ENCODE peak calls at places on chromosomes 12 and 14, in six cellular contexts. H, G, S, F, E and Z are unnamed samples.

GRCh38 chr14:90159147-90159546 is 97.2 kb upstream of the PSMC1 start:
- DNase-seq in H (no peak), G (no peak), S (no peak), F (no peak), E (no peak), Z (no peak)

GRCh38 chr12:65895759-65896656 is 71.7 kb downstream of the HMGA2 start:
- DNase-seq in H (no peak), G (peak), S (peak), F (no peak), E (peak), Z (no peak)

GRCh38 chr12:57893460-57894353 is 47.2 kb upstream of the CTDSP2 start:
- DNase-seq in H (peak), G (peak), S (peak), F (no peak), E (no peak), Z (peak)

GRCh38 chr14:67533754-67534085 is 630 bp downstream of the PLEKHH1 start:
- DNase-seq in H (no peak), G (no peak), S (no peak), F (peak), E (no peak), Z (no peak)

GRCh38 chr12:69840727-69841126 is 15.7 kb downstream of the MYRFL start:
- DNase-seq in H (no peak), G (peak), S (no peak), F (no peak), E (no peak), Z (no peak)

GRCh38 chr12:46268349-46268616 is 560 bp downstream of the SLC38A1 start:
- DNase-seq in H (no peak), G (peak), S (peak), F (no peak), E (no peak), Z (no peak)

GRCh38 chr14:31268216-31268615 is 60.6 kb upstream of the HECTD1 start:
- DNase-seq in H (no peak), G (no peak), S (peak), F (no peak), E (no peak), Z (no peak)

GRCh38 chr12:55957106-55957859 is 8.6 kb downstream of the PMEL start:
- DNase-seq in H (no peak), G (no peak), S (no peak), F (no peak), E (no peak), Z (no peak)

GRCh38 chr12:43480591-43480990 is 71.4 kb downstream of the ADAMTS20 start:
- DNase-seq in H (no peak), G (no peak), S (no peak), F (no peak), E (no peak), Z (no peak)

GRCh38 chr12:123076604-123077297 is 74.1 kb downstream of the PITPNM2 start:
- DNase-seq in H (no peak), G (no peak), S (no peak), F (no peak), E (no peak), Z (no peak)

GRCh38 chr12:101414533-101415119 is 7.1 kb upstream of the ARL1 start:
- DNase-seq in H (no peak), G (peak), S (peak), F (peak), E (peak), Z (peak)

GRCh38 chr14:101939771-101940170 is 24.6 kb upstream of the DYNC1H1 start:
- DNase-seq in H (no peak), G (no peak), S (no peak), F (no peak), E (no peak), Z (no peak)

GRCh38 chr12:45259732-45260480 is 44.0 kb downstream of the ANO6 start:
- DNase-seq in H (no peak), G (peak), S (peak), F (no peak), E (peak), Z (peak)

GRCh38 chr14:92922883-92923743 is at the start of gene CHGA:
- DNase-seq in H (peak), G (peak), S (peak), F (peak), E (peak), Z (peak)

GRCh38 chr12:1318327-1319031 is 275.9 kb downstream of the FBXL14 start:
- DNase-seq in H (no peak), G (peak), S (peak), F (no peak), E (no peak), Z (peak)

GRCh38 chr12:172732-173161 is 41.2 kb downstream of the SLC6A12 start:
- DNase-seq in H (no peak), G (no peak), S (no peak), F (no peak), E (no peak), Z (no peak)

GRCh38 chr12:126668538-126668937 is 1598.4 kb upstream of the TMEM132C start:
- DNase-seq in H (no peak), G (peak), S (peak), F (no peak), E (no peak), Z (peak)

GRCh38 chr12:53079226-53080117 is at the start of gene SPRYD3:
- DNase-seq in H (peak), G (peak), S (peak), F (peak), E (peak), Z (peak)

GRCh38 chr12:2324375-2324774 is 271.6 kb downstream of the CACNA1C start:
- DNase-seq in H (no peak), G (no peak), S (no peak), F (no peak), E (no peak), Z (no peak)

GRCh38 chr14:64549016-64549415 is 745 bp upstream of the PPP1R36 start:
- DNase-seq in H (no peak), G (no peak), S (peak), F (no peak), E (no peak), Z (no peak)

GRCh38 chr12:22576473-22576872 is 32.1 kb upstream of the C2CD5 start:
- DNase-seq in H (no peak), G (no peak), S (no peak), F (no peak), E (no peak), Z (no peak)

GRCh38 chr12:18808221-18808620 is 70.3 kb downstream of the CAPZA3 start:
- DNase-seq in H (no peak), G (no peak), S (no peak), F (no peak), E (no peak), Z (no peak)

GRCh38 chr12:38158428-38159091 is 158.0 kb upstream of the ALG10B start:
- DNase-seq in H (no peak), G (no peak), S (no peak), F (no peak), E (no peak), Z (no peak)

GRCh38 chr12:570949-571794 is 92.1 kb downstream of the NINJ2 start:
- DNase-seq in H (peak), G (peak), S (peak), F (no peak), E (peak), Z (peak)

GRCh38 chr14:69693823-69694729 is 72.9 kb upstream of the SRSF5 start:
- DNase-seq in H (peak), G (peak), S (no peak), F (peak), E (no peak), Z (no peak)

GRCh38 chr12:53761306-53761705 is 9.5 kb upstream of the CISTR start:
- DNase-seq in H (no peak), G (no peak), S (no peak), F (no peak), E (no peak), Z (no peak)

GRCh38 chr14:63282997-63283396 is 35.7 kb downstream of the GPHB5 start:
- DNase-seq in H (no peak), G (no peak), S (no peak), F (no peak), E (no peak), Z (no peak)

DNA sequence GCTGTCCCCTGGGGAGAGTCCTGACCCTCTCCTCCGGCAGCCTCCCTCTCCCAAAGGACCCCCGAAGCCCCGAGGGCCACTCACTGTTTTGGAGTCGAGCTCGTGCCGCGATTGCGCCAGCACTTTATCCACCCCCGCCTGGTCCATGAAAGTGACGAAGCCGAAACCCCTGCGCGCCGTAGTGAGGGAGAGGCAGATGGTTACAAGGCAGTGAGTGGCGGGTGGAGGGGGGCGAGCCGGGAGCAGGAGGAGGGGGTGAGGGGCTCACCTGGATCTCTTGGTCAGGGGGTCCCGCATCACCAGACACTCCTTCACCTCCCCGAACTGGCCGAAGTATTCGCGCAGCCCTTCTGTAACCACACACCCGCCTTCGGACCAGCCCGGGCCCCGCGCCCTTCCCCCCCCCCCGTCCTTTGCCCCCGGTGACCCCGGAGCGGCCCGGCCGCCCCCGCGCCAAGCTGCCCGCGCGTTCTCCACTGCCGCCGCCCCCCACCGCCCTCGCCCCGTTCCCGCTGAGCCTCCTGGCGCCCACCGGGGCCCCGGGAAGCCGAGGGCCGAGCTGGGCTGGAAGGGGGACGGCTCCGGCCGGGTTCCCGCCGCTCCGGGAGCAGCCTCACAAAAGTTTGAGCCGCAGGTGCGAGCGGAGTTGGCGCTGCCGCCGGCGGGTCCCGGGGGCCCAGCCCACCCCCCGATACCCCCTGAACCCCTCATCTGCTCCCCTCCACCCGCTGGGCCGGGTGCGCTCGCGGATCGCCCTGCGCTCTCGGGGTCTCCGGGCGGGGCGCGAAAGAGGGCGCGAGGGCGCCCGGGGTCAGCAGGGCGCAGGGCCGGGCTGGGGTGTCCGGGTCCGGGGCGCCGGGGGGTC is 808 bp downstream of the MSI1 start:
- DNase-seq in H (peak), G (no peak), S (no peak), F (peak), E (no peak), Z (no peak)
- H3K4me3 ChIP-seq in H (peak), G (no peak), S (no peak), F (peak), E (peak), Z (no peak)

GRCh38 chr14:20209595-20209994 is 13.9 kb upstream of the OR11H6 start:
- DNase-seq in H (no peak), G (no peak), S (no peak), F (no peak), E (no peak), Z (no peak)
- TF ChIP-seq CTCF in H (no peak), G (no peak), S (no peak), F (no peak), E (no peak), Z (no peak)

DNA sequence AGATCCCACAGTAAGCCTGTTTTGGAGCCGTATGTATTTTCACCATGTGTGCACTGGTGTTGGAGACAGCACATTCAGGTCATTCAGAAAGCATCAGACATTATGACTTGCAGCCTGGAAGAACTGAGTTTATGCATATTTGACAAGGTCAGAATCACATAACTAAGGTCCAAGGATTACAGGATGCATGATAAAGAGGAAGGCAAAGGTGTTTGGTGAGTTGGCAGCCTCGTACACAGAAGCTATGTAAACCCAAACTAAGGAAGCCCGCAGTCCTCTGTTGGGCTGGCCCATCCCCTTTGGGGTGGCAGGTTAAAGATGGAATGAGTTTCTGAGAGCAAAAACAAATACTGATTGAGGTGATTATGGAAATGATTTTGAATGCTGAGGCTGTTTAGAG is 218.4 kb downstream of the KTN1 start:
- DNase-seq in H (no peak), G (no peak), S (no peak), F (no peak), E (no peak), Z (no peak)
- H3K4me3 ChIP-seq in H (no peak), G (no peak), S (no peak), F (no peak), E (no peak), Z (no peak)

GRCh38 chr12:6672143-6672542 is 9.2 kb upstream of the ING4 start:
- DNase-seq in H (no peak), G (no peak), S (no peak), F (no peak), E (no peak), Z (no peak)

GRCh38 chr12:6666211-6666610 is 3.3 kb upstream of the ING4 start:
- DNase-seq in H (no peak), G (no peak), S (no peak), F (no peak), E (no peak), Z (peak)

GRCh38 chr12:6662906-6663742 is at the start of gene ING4:
- DNase-seq in H (peak), G (peak), S (peak), F (peak), E (peak), Z (peak)

GRCh38 chr12:6664902-6665301 is 2.0 kb upstream of the ING4 start:
- DNase-seq in H (no peak), G (no peak), S (no peak), F (no peak), E (no peak), Z (no peak)

DNA sequence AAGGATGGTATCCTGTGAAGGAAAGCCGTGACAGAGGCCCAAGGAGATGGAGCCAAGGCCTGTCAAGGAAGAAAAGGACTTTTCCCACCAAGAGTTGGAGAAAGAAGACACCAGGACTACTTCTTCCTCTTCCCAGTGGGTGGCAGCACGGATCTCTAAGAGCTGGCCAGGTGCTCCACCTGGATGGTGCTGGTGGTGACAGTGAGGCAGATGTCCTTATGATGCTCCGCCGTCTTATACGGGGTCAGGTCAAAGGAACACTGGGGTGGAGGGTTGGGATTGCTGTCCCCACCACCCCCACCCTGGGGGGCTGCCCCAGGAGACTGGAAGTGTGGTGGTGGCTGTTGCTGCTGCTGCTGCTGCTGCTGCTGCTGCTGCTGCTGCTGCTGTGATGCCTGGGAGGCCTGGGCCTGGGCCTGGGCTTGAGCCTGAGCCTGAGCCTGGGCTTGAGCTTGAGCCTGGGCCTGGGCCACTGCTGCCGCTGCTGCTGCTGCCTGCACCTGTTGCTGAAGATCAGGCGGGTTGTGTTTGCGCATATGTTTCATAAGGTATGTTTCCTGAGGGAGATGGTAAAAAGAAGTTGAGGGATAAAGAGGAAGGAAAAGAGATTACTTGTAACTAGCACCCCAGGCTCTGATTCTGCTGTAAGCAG is 4.8 kb upstream of the ING4 start:
- DNase-seq in H (no peak), G (no peak), S (no peak), F (peak), E (peak), Z (no peak)
- TF ChIP-seq CTCF in H (no peak), G (peak), S (no peak), F (peak), E (peak), Z (no peak)

GRCh38 chr12:124296916-124297351 is 2.0 kb downstream of the RFLNA start:
- DNase-seq in H (no peak), G (no peak), S (no peak), F (no peak), E (no peak), Z (no peak)

GRCh38 chr12:124295431-124296058 is 652 bp downstream of the RFLNA start:
- DNase-seq in H (peak), G (no peak), S (no peak), F (peak), E (no peak), Z (no peak)

GRCh38 chr12:124297856-124298255 is 3.0 kb downstream of the RFLNA start:
- DNase-seq in H (no peak), G (no peak), S (no peak), F (no peak), E (no peak), Z (no peak)

GRCh38 chr12:124297389-124297788 is 2.5 kb downstream of the RFLNA start:
- DNase-seq in H (no peak), G (no peak), S (no peak), F (no peak), E (no peak), Z (no peak)

DNA sequence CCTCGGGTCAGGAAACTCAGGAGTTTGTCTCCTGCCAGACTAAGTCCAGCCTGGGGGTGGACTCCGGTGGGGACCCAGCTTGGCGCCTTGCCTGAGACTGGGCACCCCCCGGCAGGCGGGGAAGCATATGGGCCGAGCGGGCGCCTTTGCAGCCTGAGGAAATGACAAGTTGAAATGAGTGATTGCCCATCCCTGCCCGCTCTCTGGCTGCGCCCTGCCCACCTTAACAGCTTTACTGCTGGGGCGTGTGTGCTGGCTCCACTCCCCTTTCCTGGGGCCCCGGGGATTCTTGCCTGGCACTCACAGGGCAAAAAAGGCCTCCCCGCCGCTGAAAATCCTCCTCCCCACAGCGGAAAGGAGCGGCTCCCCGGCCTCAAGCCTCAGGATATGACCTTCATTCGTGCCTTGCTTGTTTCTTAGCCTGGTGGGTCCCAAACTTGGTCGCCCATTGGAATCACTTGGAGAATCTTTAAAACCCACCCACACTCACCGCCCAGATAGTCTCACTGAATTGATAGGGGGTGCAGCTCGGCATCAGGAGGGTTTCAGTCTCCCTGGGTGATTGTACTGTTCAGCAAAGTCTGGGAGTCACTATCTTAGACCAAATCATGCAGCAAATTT is 1.5 kb downstream of the RFLNA start:
- DNase-seq in H (peak), G (no peak), S (no peak), F (no peak), E (peak), Z (no peak)
- H3K4me3 ChIP-seq in H (no peak), G (peak), S (no peak), F (no peak), E (peak), Z (peak)

GRCh38 chr14:61927015-61927414 is 164.8 kb downstream of the SNAPC1 start:
- DNase-seq in H (no peak), G (no peak), S (peak), F (no peak), E (no peak), Z (peak)

GRCh38 chr14:61925732-61926445 is 163.7 kb downstream of the SNAPC1 start:
- DNase-seq in H (no peak), G (no peak), S (peak), F (no peak), E (peak), Z (peak)

GRCh38 chr14:61927521-61927920 is 165.3 kb downstream of the SNAPC1 start:
- DNase-seq in H (no peak), G (peak), S (no peak), F (no peak), E (no peak), Z (peak)

GRCh38 chr14:61923348-61923747 is 161.1 kb downstream of the SNAPC1 start:
- DNase-seq in H (no peak), G (peak), S (peak), F (peak), E (peak), Z (peak)

GRCh38 chr14:61925043-61925442 is 162.8 kb downstream of the SNAPC1 start:
- DNase-seq in H (no peak), G (peak), S (peak), F (peak), E (no peak), Z (peak)
- TF ChIP-seq CTCF in H (no peak), G (peak), S (peak), F (peak), E (no peak), Z (peak)

GRCh38 chr12:95838125-95838524 is 20.6 kb upstream of the SNRPF start:
- DNase-seq in H (no peak), G (no peak), S (peak), F (no peak), E (no peak), Z (peak)
- H3K4me3 ChIP-seq in H (no peak), G (no peak), S (no peak), F (no peak), E (no peak), Z (no peak)